ENCODE peak calls at places on chromosomes 11 and 22, in nine cellular contexts. V is brain microvascular endothelial cell; D is lung microvascular endothelial cell; R is NCI-H1092; N is upper lobe of left lung; I is endothelial cell; T is right cardiac atrium; U is CD4-positive, alpha-beta T cell; F is IMR-90. X is an unnamed sample.

GRCh38 chr11:2378527-2379210 is 1.6 kb downstream of the CD81 start:
- DNase-seq in V (no peak), D (peak; percentile 41), R (no peak), N (peak; percentile 85), I (peak; percentile 35), T (peak; percentile 61), U (no peak), F (peak; percentile 69), X (no peak)

GRCh38 chr11:697028-697491 is 1.4 kb downstream of the TMEM80 start:
- DNase-seq in V (peak; percentile 81), D (no peak), R (no peak), N (no peak), I (no peak), T (no peak), U (no peak), F (peak; percentile 90), X (no peak)

GRCh38 chr22:37337204-37337943 is 55.1 kb downstream of the CYTH4 start:
- DNase-seq in V (no peak), D (no peak), R (no peak), N (no peak), I (no peak), T (no peak), U (no peak), F (peak; percentile 55), X (no peak)

GRCh38 chr11:9269492-9270030 is 4.4 kb upstream of the DENND5A start:
- DNase-seq in V (no peak), D (no peak), R (no peak), N (no peak), I (no peak), T (no peak), U (no peak), F (peak; percentile 24), X (no peak)

GRCh38 chr22:38176170-38176741 is 5.4 kb downstream of the PLA2G6 start:
- DNase-seq in V (peak; percentile 89), D (peak; percentile 100), R (no peak), N (no peak), I (peak; percentile 68), T (peak; percentile 84), U (peak; percentile 11), F (peak; percentile 98), X (no peak)

GRCh38 chr11:19975414-19975990 is 184.8 kb downstream of the DBX1 start:
- DNase-seq in V (no peak), D (no peak), R (no peak), N (no peak), I (no peak), T (no peak), U (no peak), F (no peak), X (no peak)

GRCh38 chr11:72958790-72959189 is 144.6 kb downstream of the ATG16L2 start:
- DNase-seq in V (peak; percentile 28), D (no peak), R (no peak), N (no peak), I (no peak), T (no peak), U (no peak), F (peak; percentile 47), X (no peak)

GRCh38 chr11:124536520-124536919 is 6.9 kb downstream of the OR8B12 start:
- DNase-seq in V (peak; percentile 99), D (no peak), R (no peak), N (no peak), I (no peak), T (peak; percentile 75), U (no peak), F (peak; percentile 39), X (no peak)

GRCh38 chr22:27493797-27494196 is 307.8 kb downstream of the MN1 start:
- DNase-seq in V (no peak), D (no peak), R (no peak), N (no peak), I (no peak), T (no peak), U (no peak), F (no peak), X (no peak)

GRCh38 chr11:12673601-12673923 is 659 bp upstream of the TEAD1 start:
- DNase-seq in V (no peak), D (no peak), R (no peak), N (no peak), I (no peak), T (no peak), U (no peak), F (no peak), X (no peak)